ENCODE peak calls at places on chromosomes 12 and 14, in nine cellular contexts. C is stomach; J is GM23338; D is mammary epithelial cell; Y is CD4-positive, CD25-positive, alpha-beta regulatory T cell; L is body of pancreas; Z is Peyer's patch; T is uterus; G is tibial artery. R is an unnamed sample.

GRCh38 chr12:121804417-121805111 is 755 bp downstream of the SETD1B start:
- DNase-seq in C (no peak), J (no peak), D (peak; percentile 29), Y (peak; percentile 57), L (peak; percentile 51), Z (peak; percentile 82), T (peak; percentile 41), G (peak; percentile 73), R (no peak)

GRCh38 chr12:83198291-83198690 is 511.6 kb downstream of the TMTC2 start:
- DNase-seq in C (no peak), J (no peak), D (no peak), Y (no peak), L (no peak), Z (no peak), T (no peak), G (no peak), R (no peak)

GRCh38 chr12:118541071-118541470 is 164.7 kb downstream of the SUDS3 start:
- DNase-seq in C (no peak), J (no peak), D (no peak), Y (no peak), L (no peak), Z (no peak), T (no peak), G (no peak), R (no peak)

GRCh38 chr12:119781804-119782203 is 95.3 kb downstream of the CIT start:
- DNase-seq in C (no peak), J (no peak), D (no peak), Y (no peak), L (no peak), Z (no peak), T (no peak), G (no peak), R (no peak)

GRCh38 chr12:55034218-55034617 is 14.4 kb downstream of the NEUROD4 start:
- DNase-seq in C (no peak), J (no peak), D (no peak), Y (no peak), L (no peak), Z (no peak), T (no peak), G (no peak), R (no peak)

GRCh38 chr14:75941030-75941429 is 40.8 kb downstream of the TGFB3 start:
- DNase-seq in C (no peak), J (no peak), D (no peak), Y (no peak), L (peak; percentile 47), Z (no peak), T (no peak), G (no peak), R (no peak)

GRCh38 chr12:120339256-120339655 is 11.7 kb upstream of the PLA2G1B start:
- DNase-seq in C (no peak), J (no peak), D (no peak), Y (no peak), L (no peak), Z (no peak), T (no peak), G (no peak), R (no peak)

GRCh38 chr14:75980856-75981255 is 939 bp downstream of the TGFB3 start:
- DNase-seq in C (peak; percentile 47), J (no peak), D (no peak), Y (no peak), L (peak; percentile 67), Z (no peak), T (peak; percentile 38), G (peak; percentile 73), R (peak; percentile 49)

GRCh38 chr14:25833341-25834121 is 764.3 kb downstream of the NOVA1 start:
- DNase-seq in C (peak; percentile 27), J (peak; percentile 74), D (no peak), Y (no peak), L (peak; percentile 43), Z (no peak), T (peak; percentile 15), G (no peak), R (peak; percentile 4)

GRCh38 chr12:80269953-80270552 is 170.7 kb downstream of the OTOGL start:
- DNase-seq in C (no peak), J (peak; percentile 72), D (peak; percentile 16), Y (peak; percentile 20), L (no peak), Z (peak; percentile 43), T (no peak), G (no peak), R (no peak)

GRCh38 chr14:75267141-75267601 is 11.5 kb upstream of the FOS start:
- DNase-seq in C (no peak), J (peak; percentile 40), D (no peak), Y (no peak), L (no peak), Z (no peak), T (no peak), G (no peak), R (no peak)

GRCh38 chr14:76396714-76397187 is 20.8 kb downstream of the ESRRB start:
- DNase-seq in C (no peak), J (no peak), D (no peak), Y (no peak), L (no peak), Z (no peak), T (no peak), G (no peak), R (peak; percentile 8)

GRCh38 chr12:96198970-96199369 is 4.8 kb downstream of the ELK3 start:
- DNase-seq in C (no peak), J (no peak), D (peak; percentile 95), Y (peak; percentile 38), L (no peak), Z (no peak), T (no peak), G (no peak), R (no peak)

GRCh38 chr12:50732591-50732990 is 31.3 kb upstream of the ATF1 start:
- DNase-seq in C (no peak), J (no peak), D (peak; percentile 72), Y (no peak), L (no peak), Z (no peak), T (no peak), G (no peak), R (no peak)

DNA sequence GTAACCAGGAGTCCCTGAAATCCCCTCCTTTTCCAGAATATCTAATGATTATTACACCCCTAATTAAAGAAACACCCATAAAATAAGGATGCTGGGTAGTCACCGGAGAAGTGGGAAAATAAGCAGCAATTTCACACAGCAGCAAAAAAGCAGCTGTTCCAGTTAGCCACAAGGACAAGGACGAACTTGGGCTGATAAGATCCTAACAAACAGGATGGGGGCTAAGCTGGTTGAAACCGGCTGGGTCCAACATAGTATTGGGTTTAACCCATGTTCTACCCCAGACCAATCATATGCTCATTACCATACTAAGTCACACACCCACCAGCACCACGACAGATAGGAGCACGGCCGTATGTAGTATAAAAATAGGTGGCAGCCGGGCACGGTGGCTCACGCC is 100.7 kb downstream of the RPL10L start:
- DNase-seq in C (no peak), J (no peak), D (no peak), Y (no peak), L (no peak), Z (no peak), T (no peak), G (no peak), R (no peak)
- H3K4me3 ChIP-seq in C (no peak overlapping the region), J (no peak overlapping the region), D (no peak overlapping the region), Y (no peak overlapping the region), L (no peak overlapping the region), Z (no peak overlapping the region), T (no peak overlapping the region), G (no peak overlapping the region), R (no peak overlapping the region)

GRCh38 chr14:55028066-55028465 is 1.0 kb downstream of the SOCS4 start:
- DNase-seq in C (no peak), J (no peak), D (no peak), Y (no peak), L (no peak), Z (no peak), T (no peak), G (no peak), R (no peak)

GRCh38 chr14:55025948-55026347 is 951 bp downstream of the WDHD1 start:
- DNase-seq in C (no peak), J (no peak), D (no peak), Y (no peak), L (no peak), Z (no peak), T (no peak), G (no peak), R (no peak)

GRCh38 chr14:55026441-55026792 is 482 bp downstream of the WDHD1 start:
- DNase-seq in C (no peak), J (no peak), D (no peak), Y (no peak), L (no peak), Z (no peak), T (no peak), G (no peak), R (no peak)

GRCh38 chr14:55028476-55028875 is 1.4 kb downstream of the SOCS4 start:
- DNase-seq in C (no peak), J (no peak), D (no peak), Y (no peak), L (no peak), Z (no peak), T (no peak), G (no peak), R (no peak)

GRCh38 chr14:55026793-55027560 is at the start of the genes SOCS4 and WDHD1:
- DNase-seq in C (peak; percentile 96), J (peak; percentile 94), D (peak; percentile 94), Y (peak; percentile 96), L (peak; percentile 96), Z (peak; percentile 97), T (peak; percentile 94), G (peak; percentile 97), R (peak; percentile 92)
- H3K4me1 ChIP-seq in C (peaks cover 20% of the 10 kb centered on the region), J (peaks cover 43% of the 10 kb centered on the region), D (peaks cover 16% of the 10 kb centered on the region), Y (peaks cover 35% of the 10 kb centered on the region), L (peaks cover 23% of the 10 kb centered on the region), Z (no peaks in the 10 kb centered on the region), T (peaks cover 3% of the 10 kb centered on the region), G (peaks cover 20% of the 10 kb centered on the region), R (no peaks in the 10 kb centered on the region)

DNA sequence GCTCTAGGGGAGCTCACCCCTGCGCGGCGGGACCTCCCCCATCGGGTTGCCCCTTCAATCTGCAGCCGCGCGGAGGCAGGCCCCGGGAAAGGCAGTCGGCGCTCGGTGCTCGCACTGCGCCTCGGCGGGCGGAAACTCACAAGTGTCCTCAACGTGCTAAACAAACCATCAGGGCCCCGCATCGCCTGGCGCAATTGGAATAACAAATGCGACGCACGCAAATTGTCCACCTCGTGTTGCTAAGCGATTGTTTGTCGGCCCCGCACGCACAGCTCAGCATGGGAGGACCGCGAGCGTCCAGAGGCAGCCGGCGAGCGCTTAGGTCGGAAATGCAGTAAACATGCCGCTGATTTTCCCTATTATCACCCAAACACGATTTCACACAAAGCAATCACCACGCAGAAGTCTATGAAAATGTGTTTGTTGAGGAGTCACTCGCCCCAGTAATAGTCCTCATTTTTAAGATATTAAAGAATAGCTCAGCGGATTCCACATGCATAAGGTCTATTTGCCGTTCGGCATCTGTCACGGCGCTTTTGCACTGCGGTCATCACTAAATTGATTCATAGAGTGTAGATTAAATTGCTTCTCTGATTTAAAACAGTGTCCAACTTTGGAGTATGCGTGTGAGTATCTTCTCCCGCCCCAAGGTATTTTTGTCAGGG is 3.2 kb upstream of the GSC start:
- DNase-seq in C (no peak), J (peak; percentile 88), D (no peak), Y (no peak), L (no peak), Z (no peak), T (no peak), G (no peak), R (no peak)
- H3K4me3 ChIP-seq in C (no peak overlapping the region), J (peak overlapping the region; percentile 64), D (no peak overlapping the region), Y (no peak overlapping the region), L (no peak overlapping the region), Z (no peak overlapping the region), T (no peak overlapping the region), G (no peak overlapping the region), R (no peak overlapping the region)

DNA sequence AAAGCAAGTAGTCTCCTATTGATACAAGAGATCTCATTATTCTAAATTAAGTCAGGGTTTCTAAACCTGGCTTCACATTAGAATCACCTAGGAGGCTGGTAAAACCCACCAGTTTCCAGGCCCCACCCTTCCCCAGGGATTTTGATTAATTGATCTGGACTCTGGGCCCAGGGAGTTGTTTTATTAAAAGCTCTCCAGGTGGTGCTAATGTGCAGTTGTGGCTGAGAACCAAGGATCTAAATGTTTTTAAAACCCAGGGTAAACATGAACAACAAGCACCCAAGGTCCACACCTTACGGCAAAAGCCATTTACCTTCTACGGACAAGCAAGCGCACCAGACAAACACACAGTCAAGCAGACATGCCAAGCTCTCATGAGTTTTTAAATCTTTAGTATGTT is 73.9 kb downstream of the SLC2A13 start:
- DNase-seq in C (no peak), J (no peak), D (no peak), Y (no peak), L (peak; percentile 45), Z (no peak), T (no peak), G (no peak), R (no peak)
- H3K4me1 ChIP-seq in C (no peaks in the 10 kb centered on the region), J (peaks cover 41% of the 10 kb centered on the region), D (no peaks in the 10 kb centered on the region), Y (no peaks in the 10 kb centered on the region), L (peaks cover 39% of the 10 kb centered on the region), Z (no peaks in the 10 kb centered on the region), T (no peaks in the 10 kb centered on the region), G (no peaks in the 10 kb centered on the region), R (no peaks in the 10 kb centered on the region)

R was measured in prostate gland.